ENCODE peak calls at places on chromosome 18, in eight cellular contexts. L, K, A, P, C, R, N and W are unnamed samples.

GRCh38 chr18:32884543-32884942 is 111.7 kb upstream of the KLHL14 start:
- DNase-seq in L (no peak), K (no peak), A (no peak), P (no peak), C (no peak), R (no peak), N (no peak), W (no peak)

GRCh38 chr18:9673296-9674251 is 34.5 kb upstream of the RAB31 start:
- DNase-seq in L (no peak), K (no peak), A (peak), P (no peak), C (no peak), R (peak), N (no peak), W (peak)

GRCh38 chr18:57455576-57456129 is 20.5 kb downstream of the ONECUT2 start:
- DNase-seq in L (no peak), K (no peak), A (no peak), P (no peak), C (no peak), R (no peak), N (no peak), W (no peak)

GRCh38 chr18:21672868-21673267 is 31.7 kb downstream of the ABHD3 start:
- DNase-seq in L (no peak), K (no peak), A (no peak), P (no peak), C (no peak), R (peak), N (peak), W (peak)

GRCh38 chr18:50240083-50240563 is 26.2 kb downstream of the CFAP53 start:
- DNase-seq in L (no peak), K (no peak), A (no peak), P (no peak), C (no peak), R (no peak), N (no peak), W (peak)

GRCh38 chr18:63646916-63647315 is 2.9 kb upstream of the SERPINB4 start:
- DNase-seq in L (no peak), K (no peak), A (no peak), P (no peak), C (no peak), R (no peak), N (no peak), W (no peak)

GRCh38 chr18:35128675-35129074 is 87.5 kb downstream of the MAPRE2 start:
- DNase-seq in L (no peak), K (no peak), A (no peak), P (no peak), C (no peak), R (no peak), N (no peak), W (no peak)

GRCh38 chr18:80136679-80137078 is 27.6 kb downstream of the ADNP2 start:
- DNase-seq in L (no peak), K (no peak), A (no peak), P (no peak), C (no peak), R (no peak), N (no peak), W (no peak)

GRCh38 chr18:77099501-77100370 is 32.8 kb downstream of the MBP start:
- DNase-seq in L (no peak), K (no peak), A (peak), P (no peak), C (peak), R (no peak), N (no peak), W (no peak)

GRCh38 chr18:1906421-1906820 is 664.9 kb downstream of the METTL4 start:
- DNase-seq in L (no peak), K (no peak), A (no peak), P (no peak), C (no peak), R (no peak), N (no peak), W (no peak)

GRCh38 chr18:69895081-69896047 is 52.3 kb downstream of the CD226 start:
- DNase-seq in L (no peak), K (no peak), A (no peak), P (no peak), C (peak), R (no peak), N (no peak), W (no peak)

GRCh38 chr18:79366177-79367094 is 29.3 kb upstream of the NFATC1 start:
- DNase-seq in L (no peak), K (no peak), A (no peak), P (no peak), C (no peak), R (no peak), N (peak), W (no peak)

GRCh38 chr18:75067996-75068645 is 140.8 kb downstream of the PTGR3 start:
- DNase-seq in L (no peak), K (no peak), A (no peak), P (no peak), C (no peak), R (no peak), N (no peak), W (no peak)

GRCh38 chr18:58408665-58409064 is 220.2 kb downstream of the ALPK2 start:
- DNase-seq in L (no peak), K (no peak), A (no peak), P (no peak), C (no peak), R (no peak), N (no peak), W (no peak)

GRCh38 chr18:78742346-78742745 is 237.3 kb upstream of the SALL3 start:
- DNase-seq in L (no peak), K (no peak), A (no peak), P (no peak), C (no peak), R (no peak), N (no peak), W (no peak)

GRCh38 chr18:7084766-7085080 is 32.9 kb downstream of the LAMA1 start:
- DNase-seq in L (no peak), K (no peak), A (no peak), P (no peak), C (no peak), R (peak), N (no peak), W (peak)

GRCh38 chr18:80159713-80160636 is 50.9 kb downstream of the ADNP2 start:
- DNase-seq in L (no peak), K (no peak), A (peak), P (no peak), C (no peak), R (no peak), N (no peak), W (no peak)

GRCh38 chr18:44849361-44849760 is 168.7 kb downstream of the SETBP1 start:
- DNase-seq in L (no peak), K (no peak), A (no peak), P (no peak), C (no peak), R (no peak), N (no peak), W (peak)

GRCh38 chr18:51342815-51343214 is 145.3 kb upstream of the MEX3C start:
- DNase-seq in L (no peak), K (no peak), A (no peak), P (no peak), C (no peak), R (peak), N (peak), W (no peak)

GRCh38 chr18:42064109-42064508 is 109.1 kb downstream of the PIK3C3 start:
- DNase-seq in L (no peak), K (no peak), A (no peak), P (no peak), C (no peak), R (no peak), N (no peak), W (no peak)